ENCODE peak calls at places on chromosomes 3 and 15, in nine cellular contexts. One of them, this sample, is unnamed.

GRCh38 chr3:52651592-52651991 is 34.1 kb downstream of the PBRM1 start:
- DNase-seq in body of pancreas: no peak
- DNase-seq in endothelial cell: no peak
- DNase-seq in psoas muscle: no peak
- DNase-seq in fibroblast of lung: no peak
- DNase-seq in endodermal cell: no peak
- DNase-seq in GM23338: no peak
- DNase-seq in HFF-Myc: no peak
- DNase-seq in ovary: no peak
- DNase-seq in this sample: no peak

GRCh38 chr3:146469206-146470017 is at the start of gene PLSCR2:
- DNase-seq in body of pancreas: peak
- DNase-seq in fibroblast of lung: peak
- DNase-seq in endodermal cell: peak
- DNase-seq in ovary: peak
- DNase-seq in endothelial cell: peak
- DNase-seq in GM23338: peak
- DNase-seq in psoas muscle: peak
- DNase-seq in HFF-Myc: no peak
- DNase-seq in this sample: peak

GRCh38 chr15:76514292-76514691 is 177.7 kb downstream of the ISL2 start:
- DNase-seq in ovary: no peak
- DNase-seq in fibroblast of lung: no peak
- DNase-seq in body of pancreas: no peak
- DNase-seq in psoas muscle: no peak
- DNase-seq in endothelial cell: no peak
- DNase-seq in GM23338: no peak
- DNase-seq in HFF-Myc: no peak
- DNase-seq in endodermal cell: no peak
- DNase-seq in this sample: no peak

GRCh38 chr3:149299938-149300791 is 33.3 kb downstream of the TM4SF18 start:
- DNase-seq in endothelial cell: no peak
- DNase-seq in body of pancreas: peak
- DNase-seq in psoas muscle: no peak
- DNase-seq in HFF-Myc: peak
- DNase-seq in fibroblast of lung: peak
- DNase-seq in endodermal cell: no peak
- DNase-seq in GM23338: no peak
- DNase-seq in ovary: no peak
- DNase-seq in this sample: peak

GRCh38 chr15:70299931-70300858 is 202.5 kb upstream of the TLE3 start:
- DNase-seq in endodermal cell: peak
- DNase-seq in endothelial cell: no peak
- DNase-seq in psoas muscle: no peak
- DNase-seq in body of pancreas: no peak
- DNase-seq in fibroblast of lung: no peak
- DNase-seq in HFF-Myc: no peak
- DNase-seq in ovary: no peak
- DNase-seq in GM23338: no peak
- DNase-seq in this sample: no peak

GRCh38 chr3:106913111-106913698 is 464.0 kb upstream of the CCDC54 start:
- DNase-seq in ovary: no peak
- DNase-seq in fibroblast of lung: peak
- DNase-seq in HFF-Myc: no peak
- DNase-seq in psoas muscle: no peak
- DNase-seq in body of pancreas: no peak
- DNase-seq in endothelial cell: peak
- DNase-seq in GM23338: peak
- DNase-seq in endodermal cell: peak
- DNase-seq in this sample: peak

GRCh38 chr15:75170711-75171341 is 30.9 kb upstream of the C15orf39 start:
- DNase-seq in endothelial cell: no peak
- DNase-seq in body of pancreas: no peak
- DNase-seq in psoas muscle: no peak
- DNase-seq in endodermal cell: no peak
- DNase-seq in fibroblast of lung: peak
- DNase-seq in ovary: no peak
- DNase-seq in GM23338: no peak
- DNase-seq in HFF-Myc: no peak
- DNase-seq in this sample: peak

GRCh38 chr15:92914768-92915221 is 14.7 kb downstream of the CHD2 start:
- DNase-seq in HFF-Myc: no peak
- DNase-seq in endodermal cell: no peak
- DNase-seq in endothelial cell: no peak
- DNase-seq in ovary: no peak
- DNase-seq in psoas muscle: no peak
- DNase-seq in body of pancreas: no peak
- DNase-seq in fibroblast of lung: no peak
- DNase-seq in GM23338: no peak
- DNase-seq in this sample: peak

GRCh38 chr15:85407421-85408269 is 27.2 kb downstream of the AKAP13 start:
- DNase-seq in endodermal cell: no peak
- DNase-seq in ovary: no peak
- DNase-seq in GM23338: no peak
- DNase-seq in HFF-Myc: peak
- DNase-seq in endothelial cell: no peak
- DNase-seq in fibroblast of lung: peak
- DNase-seq in body of pancreas: peak
- DNase-seq in psoas muscle: no peak
- DNase-seq in this sample: peak

GRCh38 chr3:178496911-178497310 is 39.3 kb upstream of the KCNMB2 start:
- DNase-seq in body of pancreas: no peak
- DNase-seq in endodermal cell: no peak
- DNase-seq in fibroblast of lung: no peak
- DNase-seq in psoas muscle: no peak
- DNase-seq in endothelial cell: no peak
- DNase-seq in GM23338: no peak
- DNase-seq in ovary: no peak
- DNase-seq in HFF-Myc: no peak
- DNase-seq in this sample: no peak

GRCh38 chr3:46734773-46735172 is 17.1 kb upstream of the PRSS50 start:
- DNase-seq in endodermal cell: no peak
- DNase-seq in psoas muscle: no peak
- DNase-seq in GM23338: no peak
- DNase-seq in fibroblast of lung: no peak
- DNase-seq in body of pancreas: no peak
- DNase-seq in ovary: no peak
- DNase-seq in endothelial cell: no peak
- DNase-seq in HFF-Myc: no peak
- DNase-seq in this sample: no peak

GRCh38 chr3:55330355-55330754 is 156.8 kb downstream of the WNT5A start:
- DNase-seq in body of pancreas: no peak
- DNase-seq in fibroblast of lung: peak
- DNase-seq in psoas muscle: no peak
- DNase-seq in ovary: peak
- DNase-seq in endothelial cell: no peak
- DNase-seq in endodermal cell: no peak
- DNase-seq in HFF-Myc: peak
- DNase-seq in GM23338: no peak
- DNase-seq in this sample: peak

GRCh38 chr3:187839422-187839821 is 94.2 kb upstream of the BCL6 start:
- DNase-seq in HFF-Myc: no peak
- DNase-seq in endodermal cell: no peak
- DNase-seq in psoas muscle: no peak
- DNase-seq in ovary: no peak
- DNase-seq in GM23338: no peak
- DNase-seq in body of pancreas: no peak
- DNase-seq in endothelial cell: no peak
- DNase-seq in fibroblast of lung: no peak
- DNase-seq in this sample: no peak

GRCh38 chr3:187833799-187834578 is 88.7 kb upstream of the BCL6 start:
- DNase-seq in endodermal cell: peak
- DNase-seq in HFF-Myc: no peak
- DNase-seq in psoas muscle: no peak
- DNase-seq in ovary: no peak
- DNase-seq in body of pancreas: no peak
- DNase-seq in endothelial cell: no peak
- DNase-seq in fibroblast of lung: no peak
- DNase-seq in GM23338: no peak
- DNase-seq in this sample: no peak

GRCh38 chr3:187833375-187833774 is 88.1 kb upstream of the BCL6 start:
- DNase-seq in endothelial cell: no peak
- DNase-seq in ovary: no peak
- DNase-seq in GM23338: no peak
- DNase-seq in body of pancreas: no peak
- DNase-seq in psoas muscle: no peak
- DNase-seq in fibroblast of lung: no peak
- DNase-seq in endodermal cell: no peak
- DNase-seq in HFF-Myc: no peak
- DNase-seq in this sample: no peak

GRCh38 chr3:187838016-187838535 is 92.8 kb upstream of the BCL6 start:
- DNase-seq in psoas muscle: no peak
- DNase-seq in HFF-Myc: no peak
- DNase-seq in endodermal cell: no peak
- DNase-seq in GM23338: no peak
- DNase-seq in body of pancreas: no peak
- DNase-seq in ovary: no peak
- DNase-seq in fibroblast of lung: no peak
- DNase-seq in endothelial cell: no peak
- DNase-seq in this sample: no peak

GRCh38 chr3:187836848-187837770 is 91.8 kb upstream of the BCL6 start:
- DNase-seq in ovary: no peak
- DNase-seq in psoas muscle: no peak
- DNase-seq in endothelial cell: no peak
- DNase-seq in body of pancreas: no peak
- DNase-seq in HFF-Myc: no peak
- DNase-seq in GM23338: no peak
- DNase-seq in fibroblast of lung: peak
- DNase-seq in endodermal cell: no peak
- DNase-seq in this sample: peak
- TF ChIP-seq CTCF in ovary: no peak
- TF ChIP-seq CTCF in psoas muscle: no peak
- TF ChIP-seq CTCF in endothelial cell: no peak
- TF ChIP-seq CTCF in body of pancreas: no peak
- TF ChIP-seq CTCF in HFF-Myc: no peak
- TF ChIP-seq CTCF in GM23338: no peak
- TF ChIP-seq CTCF in fibroblast of lung: no peak
- TF ChIP-seq CTCF in endodermal cell: no peak
- TF ChIP-seq CTCF in this sample: no peak

DNA sequence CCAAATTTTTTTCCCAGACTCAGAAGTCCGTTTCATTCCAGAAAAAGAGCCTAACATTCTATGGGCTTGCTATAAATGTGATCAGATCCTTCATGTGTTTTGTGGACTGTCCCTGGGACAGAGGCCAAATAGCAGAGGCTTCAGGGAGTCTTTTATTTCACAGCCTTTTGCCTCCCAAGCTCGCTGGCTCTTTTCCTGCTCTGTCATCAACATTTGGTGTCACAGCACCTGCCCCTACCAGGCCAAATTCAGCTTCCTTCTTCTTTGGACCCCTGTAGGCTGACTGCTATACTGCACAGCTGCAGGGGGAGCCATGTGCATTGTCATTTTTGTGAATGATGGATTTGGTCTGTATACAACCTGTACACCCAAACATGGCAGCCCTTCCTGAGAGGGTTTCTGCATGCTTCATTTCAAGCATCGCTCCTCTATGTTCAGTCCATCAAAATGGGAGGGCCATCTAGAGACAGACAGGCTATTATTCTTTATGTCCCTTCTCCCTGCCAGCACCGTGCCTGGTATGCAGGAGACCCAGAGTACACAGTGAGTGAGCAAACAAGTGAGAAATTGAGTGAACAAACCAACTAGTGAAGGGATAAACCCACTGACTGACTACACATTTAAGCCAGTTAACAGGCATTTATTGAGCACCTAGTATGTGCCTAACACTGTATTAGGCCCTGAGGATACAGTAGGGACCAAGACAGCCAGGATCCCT is 17.9 kb upstream of the RPP14 start:
- DNase-seq in HFF-Myc: no peak
- DNase-seq in GM23338: peak
- DNase-seq in ovary: no peak
- DNase-seq in psoas muscle: no peak
- DNase-seq in endothelial cell: no peak
- DNase-seq in fibroblast of lung: no peak
- DNase-seq in endodermal cell: peak
- DNase-seq in body of pancreas: no peak
- DNase-seq in this sample: no peak
- TF ChIP-seq CTCF in HFF-Myc: peak
- TF ChIP-seq CTCF in GM23338: peak
- TF ChIP-seq CTCF in ovary: no peak
- TF ChIP-seq CTCF in psoas muscle: peak
- TF ChIP-seq CTCF in endothelial cell: no peak
- TF ChIP-seq CTCF in fibroblast of lung: no peak
- TF ChIP-seq CTCF in endodermal cell: peak
- TF ChIP-seq CTCF in body of pancreas: no peak
- TF ChIP-seq CTCF in this sample: peak

DNA sequence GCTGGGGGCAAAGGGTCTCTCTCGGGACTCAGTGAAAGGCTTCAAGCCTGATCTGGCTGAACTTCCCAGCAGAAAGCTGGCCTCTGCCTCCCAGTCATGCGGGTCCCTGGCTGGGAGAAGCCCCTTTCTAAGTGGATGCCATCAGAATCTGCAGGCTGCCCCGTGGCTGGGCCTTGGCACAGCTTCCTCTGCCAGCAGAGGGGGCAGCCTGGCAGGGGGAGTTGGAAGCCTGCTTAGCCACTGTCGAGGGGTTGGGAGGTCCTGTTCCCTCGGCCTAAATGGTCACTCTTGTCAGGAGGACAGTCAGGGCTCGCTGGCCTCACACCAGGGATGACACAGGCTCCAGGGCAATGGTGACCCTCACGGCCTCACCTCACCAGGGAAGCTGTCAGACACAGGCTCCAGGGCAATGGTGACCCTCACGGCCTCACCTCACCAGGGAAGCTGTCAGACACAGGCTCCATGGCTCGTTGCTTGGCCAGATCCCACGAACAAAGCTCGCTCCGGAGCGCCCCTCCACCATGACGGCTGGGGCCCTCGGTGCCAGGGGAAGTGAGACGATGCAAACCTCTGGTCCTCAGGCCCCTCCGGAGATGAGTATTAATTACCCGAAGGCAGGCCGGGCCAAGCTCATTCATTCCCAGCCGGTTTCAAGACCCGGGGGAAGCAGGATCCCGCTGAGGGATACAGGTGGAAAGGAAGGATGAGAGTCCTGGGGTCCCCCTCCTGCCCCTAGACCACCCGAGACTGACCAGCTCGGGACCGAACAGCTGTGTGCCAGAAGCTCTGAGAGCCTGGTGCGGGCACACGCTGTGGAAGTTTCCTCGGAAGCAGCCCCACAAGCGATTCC is 151.0 kb downstream of the CHSY1 start:
- DNase-seq in fibroblast of lung: no peak
- DNase-seq in GM23338: no peak
- DNase-seq in endothelial cell: no peak
- DNase-seq in endodermal cell: peak
- DNase-seq in ovary: no peak
- DNase-seq in body of pancreas: no peak
- DNase-seq in HFF-Myc: no peak
- DNase-seq in psoas muscle: peak
- DNase-seq in this sample: no peak
- TF ChIP-seq CTCF in fibroblast of lung: no peak
- TF ChIP-seq CTCF in GM23338: no peak
- TF ChIP-seq CTCF in endothelial cell: no peak
- TF ChIP-seq CTCF in endodermal cell: no peak
- TF ChIP-seq CTCF in ovary: no peak
- TF ChIP-seq CTCF in body of pancreas: no peak
- TF ChIP-seq CTCF in HFF-Myc: no peak
- TF ChIP-seq CTCF in psoas muscle: no peak
- TF ChIP-seq CTCF in this sample: no peak

DNA sequence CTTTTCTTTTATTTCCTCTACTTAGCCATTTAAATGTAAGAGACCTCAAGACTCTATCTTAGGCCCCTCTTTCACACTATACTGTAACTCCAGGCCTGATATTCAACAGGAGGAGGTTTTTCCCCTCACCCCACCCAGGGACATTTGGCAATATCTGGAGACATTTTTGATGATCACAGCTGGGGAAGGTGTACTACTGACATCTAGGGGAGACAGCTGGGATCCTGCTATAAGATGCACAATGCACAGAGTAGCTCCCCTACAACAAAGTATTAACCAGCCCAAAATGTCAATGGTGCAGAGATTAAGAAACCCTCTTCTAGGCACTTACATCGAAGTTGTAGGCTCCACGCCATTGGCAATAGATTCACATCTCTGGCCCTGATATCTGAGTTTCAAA is 517.5 kb upstream of the UBE2E2 start:
- DNase-seq in endodermal cell: peak
- DNase-seq in endothelial cell: peak
- DNase-seq in body of pancreas: no peak
- DNase-seq in fibroblast of lung: no peak
- DNase-seq in GM23338: peak
- DNase-seq in ovary: no peak
- DNase-seq in psoas muscle: no peak
- DNase-seq in HFF-Myc: no peak
- DNase-seq in this sample: peak
- TF ChIP-seq CTCF in endodermal cell: peak
- TF ChIP-seq CTCF in endothelial cell: no peak
- TF ChIP-seq CTCF in body of pancreas: no peak
- TF ChIP-seq CTCF in fibroblast of lung: peak
- TF ChIP-seq CTCF in GM23338: peak
- TF ChIP-seq CTCF in ovary: no peak
- TF ChIP-seq CTCF in psoas muscle: no peak
- TF ChIP-seq CTCF in HFF-Myc: no peak
- TF ChIP-seq CTCF in this sample: peak